ENCODE peak calls at places on chromosome 6, in eight cellular contexts. K is breast epithelium, F is PC-3, N is IMR-90, Z is sigmoid colon, Y is uterus, E is HepG2, O is testis. W is an unnamed sample. For H3K27me3, the result is how much of the 10 kb centered on the place peaks cover.

GRCh38 chr6:107080036-107080435 is 35.3 kb downstream of the BEND3 start:
- DNase-seq in Z (peak), F (peak), O (no peak), K (no peak), N (no peak), E (peak), Y (no peak), W (no peak)

GRCh38 chr6:30206152-30206551 is 7.1 kb downstream of the TRIM26 start:
- DNase-seq in Y (no peak), F (no peak), E (no peak), O (no peak), K (no peak), Z (peak), N (peak), W (peak)

GRCh38 chr6:17714879-17715860 is 8.4 kb upstream of the NUP153 start:
- DNase-seq in K (no peak), E (no peak), N (peak), Z (no peak), F (peak), O (no peak), Y (no peak), W (peak)

GRCh38 chr6:163021054-163021453 is 293.3 kb downstream of the PACRG start:
- DNase-seq in E (no peak), N (no peak), F (no peak), K (no peak), Z (no peak), Y (no peak), O (no peak), W (no peak)

GRCh38 chr6:13910443-13910842 is 14.3 kb upstream of the RNF182 start:
- DNase-seq in Z (no peak), F (no peak), N (no peak), K (no peak), Y (no peak), O (no peak), E (no peak), W (no peak)

GRCh38 chr6:118350881-118351430 is 197.1 kb upstream of the PLN start:
- DNase-seq in E (no peak), N (peak), K (no peak), F (no peak), O (no peak), Z (no peak), Y (no peak), W (no peak)

GRCh38 chr6:26240157-26240980 is 124.6 kb upstream of the BTN3A2 start:
- DNase-seq in F (no peak), O (peak), Y (peak), E (no peak), K (peak), Z (peak), N (peak), W (peak)

GRCh38 chr6:27260836-27261375 is 13.4 kb downstream of the PRSS16 start:
- DNase-seq in F (no peak), Y (no peak), O (no peak), K (no peak), E (no peak), N (no peak), Z (no peak), W (no peak)

GRCh38 chr6:137829641-137830083 is 37.4 kb upstream of the TNFAIP3 start:
- DNase-seq in F (peak), E (no peak), O (no peak), N (peak), Y (no peak), Z (no peak), K (no peak), W (no peak)

GRCh38 chr6:38214159-38214558 is 394.6 kb downstream of the ZFAND3 start:
- DNase-seq in F (no peak), O (no peak), N (no peak), E (no peak), Y (no peak), Z (no peak), K (no peak), W (no peak)

GRCh38 chr6:106886922-106887797 is 87.4 kb downstream of the CD24 start:
- DNase-seq in O (no peak), K (no peak), E (peak), Z (no peak), N (no peak), F (peak), Y (no peak), W (peak)

GRCh38 chr6:79872986-79873385 is 74.4 kb downstream of the ELOVL4 start:
- DNase-seq in O (no peak), Z (no peak), K (no peak), E (no peak), F (peak), N (peak), Y (no peak), W (no peak)

GRCh38 chr6:20404641-20405032 is 3.0 kb downstream of the E2F3 start:
- DNase-seq in E (peak), O (peak), Y (no peak), Z (no peak), F (peak), K (no peak), N (peak), W (peak)

GRCh38 chr6:40550096-40550731 is 37.0 kb downstream of the LRFN2 start:
- DNase-seq in E (peak), K (no peak), F (peak), O (peak), Y (no peak), Z (no peak), N (peak), W (peak)

GRCh38 chr6:125759959-125760457 is 10.6 kb downstream of the HEY2 start:
- DNase-seq in O (no peak), E (no peak), K (no peak), Y (no peak), N (no peak), Z (no peak), F (no peak), W (no peak)

GRCh38 chr6:158687507-158687906 is 37.7 kb downstream of the SYTL3 start:
- DNase-seq in Z (no peak), E (no peak), K (no peak), F (no peak), Y (no peak), N (no peak), O (no peak), W (no peak)

DNA sequence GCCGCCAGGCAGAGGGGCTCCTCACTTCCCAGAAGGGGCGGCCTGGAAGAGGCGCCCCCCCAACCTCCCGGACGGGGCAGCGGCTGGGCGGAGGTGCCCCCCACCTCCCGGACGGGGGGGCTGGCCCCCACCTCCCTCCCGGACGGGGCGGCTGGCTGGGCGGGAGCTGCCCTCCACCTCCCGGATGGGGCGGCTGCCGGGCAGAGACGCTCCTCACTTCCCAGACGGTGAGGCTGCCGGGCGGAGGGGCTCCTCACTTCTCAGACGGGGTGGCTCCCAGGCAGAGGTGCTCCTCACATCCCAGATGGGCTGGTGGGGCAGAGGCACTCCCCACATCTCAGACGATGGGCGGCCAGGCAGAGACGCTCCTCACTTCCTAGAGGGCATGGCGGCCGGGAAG is 389.7 kb upstream of the EYS start:
- DNase-seq in Y (no peak), Z (no peak), E (no peak), K (no peak), F (no peak), O (no peak), N (no peak), W (no peak)
- H3K27me3 ChIP-seq in Y (under half), Z (under half), E (under half), K (under half), F (under half), O (under half), N (under half), W (under half)

DNA sequence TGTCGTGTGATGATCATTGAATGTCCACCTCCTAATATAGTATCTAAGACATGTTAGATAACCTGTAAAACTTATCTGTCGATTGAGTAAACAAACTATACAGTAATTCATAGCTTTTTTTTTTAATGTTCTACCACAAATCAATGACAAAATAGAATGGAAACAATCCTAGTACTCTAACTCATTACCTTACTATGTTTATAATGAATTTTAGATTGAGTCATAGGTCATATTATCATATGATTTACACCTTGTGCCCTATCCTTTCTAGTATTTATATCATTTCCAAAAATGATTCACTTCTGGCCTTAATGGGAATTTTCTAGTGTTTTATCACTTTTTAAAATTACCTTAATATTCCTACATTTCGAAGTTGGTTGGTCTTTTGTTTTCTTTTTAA is 6.2 kb downstream of the VTA1 start:
- DNase-seq in O (no peak), N (no peak), Y (no peak), E (no peak), Z (no peak), K (no peak), F (no peak), W (no peak)
- H3K27ac ChIP-seq in O (no peak), N (no peak), Y (no peak), E (no peak), Z (no peak), K (no peak), F (no peak), W (no peak)

GRCh38 chr6:136792945-136793289 is 640 bp upstream of the MAP3K5 start:
- DNase-seq in O (peak), K (peak), Y (peak), F (peak), N (peak), Z (peak), E (peak), W (peak)
- H3K27me3 ChIP-seq in O (under half), K (under half), Y (under half), F (under half), N (under half), Z (under half), E (under half), W (under half)

GRCh38 chr6:139744891-139745290 is 370.4 kb upstream of the CITED2 start:
- DNase-seq in F (no peak), Y (no peak), N (no peak), O (no peak), K (no peak), Z (no peak), E (no peak), W (no peak)

GRCh38 chr6:139743629-139744028 is 369.2 kb upstream of the CITED2 start:
- DNase-seq in Y (no peak), E (peak), N (peak), K (no peak), O (no peak), Z (no peak), F (peak), W (no peak)

GRCh38 chr6:139738801-139739490 is 364.5 kb upstream of the CITED2 start:
- DNase-seq in E (no peak), F (no peak), O (no peak), Z (no peak), K (no peak), N (no peak), Y (no peak), W (no peak)

GRCh38 chr6:139744038-139744437 is 369.6 kb upstream of the CITED2 start:
- DNase-seq in O (no peak), N (no peak), Y (no peak), E (no peak), F (no peak), Z (no peak), K (no peak), W (no peak)

DNA sequence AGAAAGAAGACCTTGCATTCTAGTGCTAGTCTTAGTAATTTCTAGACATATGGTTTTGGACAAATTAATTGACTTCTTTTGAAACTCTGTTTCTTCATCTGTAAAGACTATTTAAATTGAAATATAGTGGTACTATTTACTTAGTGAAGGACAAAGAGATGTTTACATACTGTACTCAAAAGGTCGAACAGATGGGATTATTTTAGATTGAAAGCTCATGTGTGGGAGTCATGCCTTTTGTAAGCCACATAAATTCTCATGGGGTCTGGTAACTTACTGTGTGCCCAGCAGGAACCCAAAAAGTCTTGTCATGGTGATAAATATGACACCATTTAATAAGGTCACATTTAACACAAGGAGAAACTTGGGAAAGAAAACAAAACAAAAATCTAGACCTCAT is 368.2 kb upstream of the CITED2 start:
- DNase-seq in F (no peak), E (no peak), Z (no peak), O (no peak), K (no peak), Y (no peak), N (no peak), W (no peak)
- H3K27ac ChIP-seq in F (no peak), E (no peak), Z (peak), O (no peak), K (no peak), Y (no peak), N (no peak), W (no peak)